ENCODE peak calls at places on chromosome 1, in five cellular contexts. W is pancreas; F is retinal pigment epithelial cell; T is stimulated activated CD8-positive, alpha-beta memory T cell treated with anti-CD3 and anti-CD28 coated beads, Interleukin-15, amount 100 ng/mL, for 4 hours; V is Peyer's patch. J is an unnamed sample.

GRCh38 chr1:206445116-206445515 is 25.2 kb upstream of the IKBKE start:
- DNase-seq in W (peak), F (no peak), T (no peak), V (no peak), J (no peak)

GRCh38 chr1:21594495-21594894 is 74.7 kb downstream of the RAP1GAP start:
- DNase-seq in W (peak), F (no peak), T (no peak), V (no peak), J (no peak)

GRCh38 chr1:159915571-159916239 is 9.6 kb downstream of the TAGLN2 start:
- DNase-seq in W (no peak), F (no peak), T (no peak), V (no peak), J (no peak)

GRCh38 chr1:119453021-119453420 is 38.1 kb downstream of the HSD3B2 start:
- DNase-seq in W (no peak), F (no peak), T (no peak), V (no peak), J (no peak)

GRCh38 chr1:24849653-24850295 is 80.3 kb downstream of the RUNX3 start:
- DNase-seq in W (no peak), F (no peak), T (no peak), V (peak), J (peak)

GRCh38 chr1:47210666-47211065 is 20.8 kb upstream of the PDZK1IP1 start:
- DNase-seq in W (no peak), F (no peak), T (no peak), V (no peak), J (no peak)

GRCh38 chr1:117636637-117637425 is 31.0 kb downstream of the TENT5C start:
- DNase-seq in W (no peak), F (no peak), T (no peak), V (peak), J (no peak)

GRCh38 chr1:203665986-203666385 is 39.4 kb downstream of the ATP2B4 start:
- DNase-seq in W (no peak), F (no peak), T (no peak), V (no peak), J (no peak)

GRCh38 chr1:244705268-244706234 is 52.6 kb downstream of the DESI2 start:
- DNase-seq in W (no peak), F (no peak), T (no peak), V (no peak), J (no peak)